ENCODE peak calls at places on chromosomes 7 and 10, in four cellular contexts. H is small intestine, A is upper lobe of left lung, N is heart right ventricle. C is an unnamed sample. For H3K4me1 and H3K9me3, the result is how much of the 10 kb centered on the place peaks cover.

GRCh38 chr7:128790297-128791037 is 1.3 kb upstream of the CCDC136 start:
- DNase-seq in A (no peak), N (no peak), H (no peak), C (no peak)

GRCh38 chr7:121395494-121395960 is 581 bp downstream of the FAM3C start:
- DNase-seq in N (no peak), A (peak), H (peak), C (no peak)

GRCh38 chr7:22443370-22444180 is 56.4 kb downstream of the STEAP1B start:
- DNase-seq in N (no peak), H (peak), A (no peak), C (no peak)

GRCh38 chr10:100569687-100570517 is 34.2 kb downstream of the HIF1AN start:
- DNase-seq in N (no peak), H (no peak), A (no peak), C (peak)

GRCh38 chr7:69677905-69678793 is 79.9 kb downstream of the AUTS2 start:
- DNase-seq in H (no peak), A (no peak), N (no peak), C (no peak)

GRCh38 chr10:116417821-116418220 is 9.8 kb upstream of the PNLIPRP3 start:
- DNase-seq in H (no peak), N (no peak), A (no peak), C (no peak)

GRCh38 chr7:140610204-140611165 is 30.1 kb downstream of the DENND2A start:
- DNase-seq in N (peak), H (no peak), A (no peak), C (no peak)

GRCh38 chr7:157693521-157694388 is 357.0 kb downstream of the DNAJB6 start:
- DNase-seq in A (peak), N (no peak), H (no peak), C (peak)

GRCh38 chr10:132429281-132430230 is 32.6 kb downstream of the PWWP2B start:
- DNase-seq in N (peak), H (peak), A (no peak), C (no peak)

GRCh38 chr10:102644646-102645387 is 538 bp downstream of the TRIM8 start:
- DNase-seq in N (peak), H (peak), A (peak), C (peak)

GRCh38 chr7:159083698-159084068 is 61.0 kb downstream of the VIPR2 start:
- DNase-seq in N (no peak), A (peak), H (no peak), C (no peak)

GRCh38 chr7:26417911-26418413 is 126.3 kb downstream of the SNX10 start:
- DNase-seq in A (no peak), H (no peak), N (no peak), C (no peak)

GRCh38 chr7:46687203-46687602 is 766.1 kb upstream of the IGFBP3 start:
- DNase-seq in N (no peak), A (no peak), H (no peak), C (no peak)

GRCh38 chr10:13724484-13724883 is 137.7 kb downstream of the PRPF18 start:
- DNase-seq in H (no peak), A (no peak), N (peak), C (no peak)

GRCh38 chr7:23469150-23469960 is 936 bp downstream of the IGF2BP3 start:
- DNase-seq in N (no peak), H (no peak), A (no peak), C (no peak)

GRCh38 chr10:122054046-122055025 is 65.4 kb downstream of the TACC2 start:
- DNase-seq in H (peak), A (peak), N (peak), C (peak)

GRCh38 chr7:129471402-129471827 is 30.9 kb upstream of the SMKR1 start:
- DNase-seq in H (no peak), N (no peak), A (no peak), C (no peak)

GRCh38 chr10:77274046-77274795 is 363.4 kb downstream of the KCNMA1 start:
- DNase-seq in H (no peak), A (no peak), N (no peak), C (no peak)

GRCh38 chr7:139823855-139824670 is 5.0 kb upstream of the TBXAS1 start:
- DNase-seq in N (no peak), A (no peak), H (no peak), C (no peak)

GRCh38 chr7:127995866-127996215 is 35.4 kb downstream of the LRRC4 start:
- DNase-seq in A (no peak), N (peak), H (no peak), C (no peak)

GRCh38 chr7:97293031-97293430 is 175.5 kb downstream of the SDHAF3 start:
- DNase-seq in A (no peak), N (no peak), H (no peak), C (no peak)

GRCh38 chr7:148697950-148698396 is 730 bp upstream of the CUL1 start:
- DNase-seq in H (peak), N (no peak), A (no peak), C (no peak)

GRCh38 chr10:53864850-53865249 is 936.2 kb downstream of the PCDH15 start:
- DNase-seq in H (peak), N (no peak), A (no peak), C (no peak)

GRCh38 chr7:157830331-157830730 is 493.5 kb downstream of the DNAJB6 start:
- DNase-seq in A (no peak), N (no peak), H (no peak), C (no peak)

GRCh38 chr7:131307627-131308026 is 20.0 kb upstream of the MKLN1 start:
- DNase-seq in A (no peak), N (no peak), H (peak), C (no peak)

GRCh38 chr7:149625339-149625946 is 127.8 kb upstream of the ZNF746 start:
- DNase-seq in N (peak), A (peak), H (peak), C (no peak)

GRCh38 chr10:58518775-58519174 is 6.1 kb downstream of the BICC1 start:
- DNase-seq in A (no peak), N (no peak), H (no peak), C (no peak)

GRCh38 chr7:40720401-40720800 is 585.6 kb downstream of the SUGCT start:
- DNase-seq in H (no peak), N (no peak), A (no peak), C (no peak)

GRCh38 chr10:30431435-30431911 is 2.5 kb upstream of the MAP3K8 start:
- DNase-seq in A (peak), N (peak), H (peak), C (no peak)

GRCh38 chr10:114525368-114525949 is 121.2 kb upstream of the AFAP1L2 start:
- DNase-seq in H (no peak), A (no peak), N (no peak), C (no peak)
- H3K4me1 ChIP-seq in H (under half), A (under half), N (half or more), C (under half)

DNA sequence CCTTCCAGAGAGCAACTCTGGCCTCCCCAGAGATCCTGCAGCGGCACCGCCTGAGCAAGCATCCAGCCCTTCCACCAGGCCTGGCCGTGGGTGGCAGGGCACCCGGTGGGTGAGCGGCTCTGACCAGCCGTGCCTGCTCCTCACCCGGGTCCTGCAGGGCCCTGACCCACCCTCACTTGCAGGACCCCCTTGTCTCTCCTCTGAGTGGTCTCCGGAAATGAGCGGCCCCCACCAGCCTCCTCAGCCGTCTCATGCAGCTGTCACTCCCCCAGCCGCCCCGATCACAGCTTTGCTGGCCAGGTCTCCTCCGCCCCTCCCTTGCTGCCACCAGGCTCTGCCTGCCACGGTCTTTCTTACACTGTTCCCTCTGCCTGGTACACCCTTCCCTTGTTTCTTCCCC is 218.2 kb downstream of the TCERG1L start:
- DNase-seq in A (no peak), H (no peak), N (no peak), C (no peak)
- H3K9me3 ChIP-seq in A (under half), H (under half), N (under half), C (under half)

DNA sequence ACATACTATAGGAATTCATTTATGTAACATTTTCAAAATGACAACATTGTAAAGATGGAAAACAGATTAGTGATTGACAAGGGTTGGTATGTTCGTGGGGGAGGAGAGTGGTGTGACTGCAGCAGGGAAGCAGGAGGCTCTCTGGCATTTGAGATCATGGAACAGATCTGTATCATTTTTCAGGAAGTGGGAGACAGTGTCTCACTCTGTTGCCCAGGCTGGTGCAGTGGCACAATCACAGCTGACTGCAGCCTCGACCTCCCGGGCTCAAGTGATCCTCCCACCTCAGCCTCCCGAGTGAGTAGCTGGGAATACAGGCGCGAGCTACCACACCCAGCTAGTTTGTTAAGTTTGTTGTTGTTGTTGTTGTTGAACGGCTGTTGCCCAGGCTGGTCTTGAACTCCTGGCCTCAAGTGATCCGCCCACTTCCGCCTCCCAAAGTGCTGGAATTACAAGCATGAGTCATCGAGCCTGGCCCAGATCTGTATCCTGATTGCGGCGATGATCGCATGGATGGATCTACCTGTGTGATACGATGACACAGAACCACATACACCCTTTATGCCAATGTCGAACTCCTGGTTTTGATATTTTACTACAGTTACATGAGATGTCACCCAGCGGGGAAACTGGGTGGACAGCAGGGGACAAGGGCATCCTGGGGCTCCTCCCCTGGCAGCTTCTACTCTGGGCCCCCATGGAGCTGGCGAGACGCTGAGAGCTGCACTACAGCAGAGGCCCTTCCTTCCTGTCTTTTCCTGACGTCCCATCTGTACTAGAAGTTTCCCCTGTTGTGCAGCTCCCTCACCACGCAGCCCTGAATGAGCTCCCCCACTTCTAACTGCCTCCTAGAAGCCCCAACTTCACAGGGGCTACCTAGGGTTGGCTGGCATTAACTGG is 12.3 kb upstream of the CYTH3 start:
- DNase-seq in H (no peak), A (no peak), N (no peak), C (no peak)
- H3K27ac ChIP-seq in H (no peak), A (no peak), N (no peak), C (no peak)

GRCh38 chr10:24579448-24579847 is 144.2 kb downstream of the ARHGAP21 start:
- DNase-seq in N (no peak), A (no peak), H (no peak), C (no peak)
- H3K4me1 ChIP-seq in N (under half), A (under half), H (under half), C (under half)